ENCODE peak calls at places on chromosomes 16 and 17, in four cellular contexts. One of them, this sample, is unnamed.

GRCh38 chr16:58847902-58848661 is 114.0 kb upstream of the GOT2 start:
- DNase-seq in IMR-90: no peak
- DNase-seq in H9: no peak
- DNase-seq in mesendoderm: peak
- DNase-seq in this sample: no peak

GRCh38 chr17:73831699-73832098 is 187.5 kb upstream of the SDK2 start:
- DNase-seq in IMR-90: no peak
- DNase-seq in H9: no peak
- DNase-seq in mesendoderm: no peak
- DNase-seq in this sample: no peak

GRCh38 chr16:46582313-46582712 is 38.9 kb downstream of the SHCBP1 start:
- DNase-seq in IMR-90: no peak
- DNase-seq in H9: no peak
- DNase-seq in mesendoderm: peak
- DNase-seq in this sample: no peak

GRCh38 chr17:16287563-16288027 is 65.7 kb downstream of the CENPV start:
- DNase-seq in IMR-90: peak
- DNase-seq in H9: no peak
- DNase-seq in mesendoderm: no peak
- DNase-seq in this sample: no peak

GRCh38 chr17:9994761-9995160 is 89.7 kb upstream of the RCVRN start:
- DNase-seq in IMR-90: no peak
- DNase-seq in H9: no peak
- DNase-seq in mesendoderm: no peak
- DNase-seq in this sample: no peak

GRCh38 chr17:2063306-2064146 is 8.6 kb downstream of the HIC1 start:
- DNase-seq in IMR-90: peak
- DNase-seq in H9: no peak
- DNase-seq in mesendoderm: peak
- DNase-seq in this sample: no peak

GRCh38 chr16:55672471-55672870 is 16.7 kb downstream of the SLC6A2 start:
- DNase-seq in IMR-90: no peak
- DNase-seq in H9: no peak
- DNase-seq in mesendoderm: no peak
- DNase-seq in this sample: no peak

GRCh38 chr17:62935481-62935880 is 30.6 kb upstream of the TANC2 start:
- DNase-seq in IMR-90: no peak
- DNase-seq in H9: no peak
- DNase-seq in mesendoderm: no peak
- DNase-seq in this sample: no peak

GRCh38 chr16:57519796-57520360 is 16.5 kb downstream of the CCDC102A start:
- DNase-seq in IMR-90: peak
- DNase-seq in H9: peak
- DNase-seq in mesendoderm: peak
- DNase-seq in this sample: no peak

GRCh38 chr16:57775661-57776469 is 26.4 kb downstream of the KIFC3 start:
- DNase-seq in IMR-90: no peak
- DNase-seq in H9: peak
- DNase-seq in mesendoderm: peak
- DNase-seq in this sample: peak

GRCh38 chr17:36092228-36092627 is 2.3 kb upstream of the CCL3 start:
- DNase-seq in IMR-90: no peak
- DNase-seq in H9: peak
- DNase-seq in mesendoderm: no peak
- DNase-seq in this sample: no peak

GRCh38 chr17:72901657-72902056 is 190.8 kb downstream of the SLC39A11 start:
- DNase-seq in IMR-90: no peak
- DNase-seq in H9: no peak
- DNase-seq in mesendoderm: no peak
- DNase-seq in this sample: no peak

GRCh38 chr17:30352247-30352814 is 18.5 kb upstream of the TMIGD1 start:
- DNase-seq in IMR-90: no peak
- DNase-seq in H9: no peak
- DNase-seq in mesendoderm: no peak
- DNase-seq in this sample: no peak

GRCh38 chr16:27149986-27150385 is 53.3 kb upstream of the KDM8 start:
- DNase-seq in IMR-90: no peak
- DNase-seq in H9: no peak
- DNase-seq in mesendoderm: no peak
- DNase-seq in this sample: no peak

GRCh38 chr17:50278526-50279180 is 4.4 kb downstream of the TMEM92 start:
- DNase-seq in IMR-90: no peak
- DNase-seq in H9: no peak
- DNase-seq in mesendoderm: no peak
- DNase-seq in this sample: no peak
- H3K18ac ChIP-seq in IMR-90: no peak
- H3K18ac ChIP-seq in H9: no peak
- H3K18ac ChIP-seq in mesendoderm: no peak
- H3K18ac ChIP-seq in this sample: peak

GRCh38 chr17:78637146-78637545 is 60.0 kb upstream of the DNAH17 start:
- DNase-seq in IMR-90: no peak
- DNase-seq in H9: no peak
- DNase-seq in mesendoderm: no peak
- DNase-seq in this sample: no peak
- H3K18ac ChIP-seq in IMR-90: no peak
- H3K18ac ChIP-seq in H9: no peak
- H3K18ac ChIP-seq in mesendoderm: no peak
- H3K18ac ChIP-seq in this sample: no peak

DNA sequence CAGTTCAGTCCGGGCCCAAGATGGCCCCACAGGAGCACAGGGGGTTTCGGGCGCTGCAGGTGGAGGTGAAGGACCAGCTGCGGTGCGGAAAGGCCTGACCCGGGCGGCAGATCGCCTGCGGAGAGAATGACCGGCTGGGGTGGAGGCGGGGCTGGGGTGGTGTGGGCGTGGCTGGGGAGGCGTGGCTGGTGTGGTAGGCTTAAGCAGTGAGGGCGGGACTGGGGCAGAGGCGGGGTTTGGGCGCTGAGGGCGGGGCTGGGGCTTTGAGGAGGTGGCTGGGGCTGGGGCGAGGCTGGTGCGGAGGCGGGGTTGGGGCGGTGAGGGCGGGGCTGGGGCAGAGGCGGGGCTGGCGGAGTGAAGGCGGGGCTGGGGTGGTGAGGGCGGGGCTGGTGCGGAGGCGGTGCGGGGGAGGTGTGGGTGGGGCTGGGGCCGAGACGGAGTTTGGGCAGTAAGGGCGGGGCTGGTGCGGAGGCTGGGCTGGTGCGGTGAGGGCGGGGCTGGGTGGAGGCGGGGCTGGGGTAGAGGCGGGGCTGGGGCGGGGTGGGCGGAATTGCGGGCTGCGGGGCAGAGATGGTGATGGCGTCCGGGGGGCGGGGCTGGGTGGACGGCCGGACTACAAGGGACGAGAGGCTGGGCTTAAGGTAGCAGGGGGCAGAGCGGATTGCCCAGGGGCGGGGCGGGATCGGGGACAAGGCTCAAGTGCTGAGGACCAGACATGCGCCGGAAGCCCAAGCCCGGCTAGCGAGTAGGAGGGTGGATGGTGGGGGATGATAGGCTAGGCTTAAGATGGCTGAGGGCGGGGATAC is 9.9 kb upstream of the GSDMA start:
- DNase-seq in IMR-90: peak
- DNase-seq in H9: peak
- DNase-seq in mesendoderm: peak
- DNase-seq in this sample: peak
- H3K18ac ChIP-seq in IMR-90: peak
- H3K18ac ChIP-seq in H9: peak
- H3K18ac ChIP-seq in mesendoderm: no peak
- H3K18ac ChIP-seq in this sample: peak

GRCh38 chr17:8791910-8792270 is 7.3 kb downstream of the MFSD6L start:
- DNase-seq in IMR-90: peak
- DNase-seq in H9: peak
- DNase-seq in mesendoderm: peak
- DNase-seq in this sample: no peak

GRCh38 chr17:8791248-8791909 is 7.8 kb downstream of the MFSD6L start:
- DNase-seq in IMR-90: no peak
- DNase-seq in H9: peak
- DNase-seq in mesendoderm: peak
- DNase-seq in this sample: no peak

GRCh38 chr17:8792646-8793045 is 6.5 kb downstream of the MFSD6L start:
- DNase-seq in IMR-90: no peak
- DNase-seq in H9: peak
- DNase-seq in mesendoderm: no peak
- DNase-seq in this sample: no peak

GRCh38 chr17:8788998-8789397 is 10.2 kb downstream of the MFSD6L start:
- DNase-seq in IMR-90: no peak
- DNase-seq in H9: no peak
- DNase-seq in mesendoderm: no peak
- DNase-seq in this sample: no peak

GRCh38 chr17:8789743-8790142 is 9.4 kb downstream of the MFSD6L start:
- DNase-seq in IMR-90: no peak
- DNase-seq in H9: peak
- DNase-seq in mesendoderm: peak
- DNase-seq in this sample: no peak
- H3K18ac ChIP-seq in IMR-90: no peak
- H3K18ac ChIP-seq in H9: no peak
- H3K18ac ChIP-seq in mesendoderm: no peak
- H3K18ac ChIP-seq in this sample: no peak

GRCh38 chr16:84832488-84833141 is 12.8 kb downstream of the CRISPLD2 start:
- DNase-seq in IMR-90: peak
- DNase-seq in H9: no peak
- DNase-seq in mesendoderm: no peak
- DNase-seq in this sample: no peak
- H3K18ac ChIP-seq in IMR-90: peak
- H3K18ac ChIP-seq in H9: no peak
- H3K18ac ChIP-seq in mesendoderm: no peak
- H3K18ac ChIP-seq in this sample: peak

DNA sequence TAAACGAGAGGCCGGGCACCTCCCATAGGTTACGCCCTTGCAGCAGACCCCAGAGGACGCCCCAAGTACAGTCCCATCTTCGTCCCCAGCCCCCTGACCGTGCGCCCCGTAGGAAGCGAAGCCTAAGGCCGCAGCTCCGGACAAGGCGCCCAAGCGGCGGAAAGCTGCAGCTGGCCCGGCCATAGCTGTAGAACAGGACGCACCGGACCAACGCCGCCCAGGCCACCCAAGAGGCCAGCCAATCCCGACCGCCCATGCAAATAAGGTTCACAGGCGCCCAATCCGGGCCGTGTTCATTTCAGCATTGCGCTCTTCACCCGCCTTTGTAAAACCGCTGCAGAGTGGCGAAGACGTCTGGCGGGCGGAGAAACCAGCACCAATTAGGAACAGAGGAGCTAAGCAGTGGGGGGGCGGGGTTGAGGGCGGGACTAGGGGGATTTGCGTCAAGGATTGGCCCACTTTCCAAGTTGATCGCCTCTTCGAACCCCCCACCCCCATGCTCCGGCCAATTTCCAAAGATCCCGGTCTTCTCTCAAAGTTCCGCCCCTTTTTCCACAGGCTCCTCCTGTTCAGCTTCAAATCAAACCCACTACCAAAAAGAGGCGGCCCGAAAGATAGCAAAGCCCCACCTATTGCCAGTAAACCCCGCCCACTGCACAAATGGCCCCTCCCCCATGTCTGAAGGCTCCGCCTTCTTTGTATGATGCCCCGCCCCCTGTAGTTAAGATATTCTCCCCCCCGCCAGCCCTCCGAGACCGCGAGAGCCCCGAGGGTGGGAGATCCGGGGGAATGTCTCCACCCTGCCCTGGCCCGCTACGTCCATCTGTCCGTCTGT is at the start of gene TMEM256:
- DNase-seq in IMR-90: peak
- DNase-seq in H9: peak
- DNase-seq in mesendoderm: peak
- DNase-seq in this sample: peak
- H3K18ac ChIP-seq in IMR-90: peak
- H3K18ac ChIP-seq in H9: no peak
- H3K18ac ChIP-seq in mesendoderm: peak
- H3K18ac ChIP-seq in this sample: peak